ENCODE peak calls at places on chromosomes 1 and 21, in six cellular contexts. X, W, N, I, L and Q are unnamed samples.
A peak's percentile ranks its signal among the peaks of the same experiment; 100 is the strongest.

GRCh38 chr21:23578027-23578426 is 2029.3 kb downstream of the MRPL39 start:
- DNase-seq in X (no peak), W (no peak), N (no peak), I (no peak), L (no peak), Q (no peak)

GRCh38 chr21:43918385-43918947 is 53.4 kb downstream of the AGPAT3 start:
- DNase-seq in X (no peak), W (no peak), N (no peak), I (no peak), L (no peak), Q (no peak)

GRCh38 chr1:174032823-174033222 is 10.7 kb upstream of the RC3H1 start:
- DNase-seq in X (no peak), W (no peak), N (no peak), I (no peak), L (no peak), Q (no peak)

GRCh38 chr1:220748091-220748934 is at the start of gene MTARC2:
- DNase-seq in X (peak; percentile 85), W (peak; percentile 66), N (peak; percentile 83), I (no peak), L (no peak), Q (no peak)

GRCh38 chr1:9700340-9700739 is 48.8 kb downstream of the PIK3CD start:
- DNase-seq in X (no peak), W (peak; percentile 45), N (no peak), I (no peak), L (no peak), Q (no peak)

GRCh38 chr1:92503926-92504750 is 17.4 kb upstream of the GFI1 start:
- DNase-seq in X (no peak), W (no peak), N (no peak), I (no peak), L (no peak), Q (no peak)

GRCh38 chr1:225772848-225773247 is 4.8 kb upstream of the SRP9 start:
- DNase-seq in X (no peak), W (no peak), N (no peak), I (no peak), L (no peak), Q (no peak)

GRCh38 chr1:2180297-2181245 is 14.0 kb downstream of the FAAP20 start:
- DNase-seq in X (no peak), W (no peak), N (no peak), I (no peak), L (peak; percentile 82), Q (no peak)

GRCh38 chr1:37035828-37036666 is 1.7 kb upstream of the GRIK3 start:
- DNase-seq in X (no peak), W (no peak), N (no peak), I (no peak), L (peak; percentile 52), Q (no peak)

GRCh38 chr1:37034301-37035013 is at the start of gene GRIK3:
- DNase-seq in X (no peak), W (no peak), N (no peak), I (no peak), L (peak; percentile 20), Q (no peak)

GRCh38 chr1:37033355-37034291 is 692 bp downstream of the GRIK3 start:
- DNase-seq in X (no peak), W (no peak), N (no peak), I (no peak), L (no peak), Q (no peak)

GRCh38 chr1:37036667-37037053 is 2.3 kb upstream of the GRIK3 start:
- DNase-seq in X (no peak), W (no peak), N (no peak), I (no peak), L (no peak), Q (no peak)

GRCh38 chr1:37035014-37035686 is 835 bp upstream of the GRIK3 start:
- DNase-seq in X (no peak), W (no peak), N (no peak), I (no peak), L (peak; percentile 19), Q (no peak)
- TF ChIP-seq EZH2 in X (no peak), W (no peak), N (no peak), I (no peak), L (no peak), Q (no peak)

DNA sequence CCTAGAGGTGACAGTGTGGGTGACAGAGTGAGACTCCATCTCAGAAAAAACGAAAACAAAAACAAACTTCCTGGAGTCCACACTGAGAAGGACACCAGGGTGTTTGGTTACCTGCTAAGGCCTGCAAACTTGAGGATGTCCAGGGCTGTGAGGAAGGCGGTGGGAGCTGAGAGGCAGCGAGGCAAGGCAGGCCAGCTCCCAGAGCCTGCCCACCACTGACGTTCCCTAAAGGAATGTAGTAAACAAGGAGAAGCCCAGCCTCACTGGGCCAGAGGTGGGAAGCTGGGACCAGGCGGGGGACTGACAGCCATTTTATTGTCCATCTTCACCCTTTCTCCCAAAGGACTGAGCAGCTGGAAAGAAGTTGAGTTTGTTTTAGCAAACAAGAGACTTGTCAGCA is 24.1 kb downstream of the SHISA4 start:
- DNase-seq in X (no peak), W (no peak), N (no peak), I (no peak), L (no peak), Q (no peak)
- TF ChIP-seq POLR2AphosphoS5 in X (no peak), W (no peak), N (no peak), I (no peak), L (no peak), Q (no peak)

DNA sequence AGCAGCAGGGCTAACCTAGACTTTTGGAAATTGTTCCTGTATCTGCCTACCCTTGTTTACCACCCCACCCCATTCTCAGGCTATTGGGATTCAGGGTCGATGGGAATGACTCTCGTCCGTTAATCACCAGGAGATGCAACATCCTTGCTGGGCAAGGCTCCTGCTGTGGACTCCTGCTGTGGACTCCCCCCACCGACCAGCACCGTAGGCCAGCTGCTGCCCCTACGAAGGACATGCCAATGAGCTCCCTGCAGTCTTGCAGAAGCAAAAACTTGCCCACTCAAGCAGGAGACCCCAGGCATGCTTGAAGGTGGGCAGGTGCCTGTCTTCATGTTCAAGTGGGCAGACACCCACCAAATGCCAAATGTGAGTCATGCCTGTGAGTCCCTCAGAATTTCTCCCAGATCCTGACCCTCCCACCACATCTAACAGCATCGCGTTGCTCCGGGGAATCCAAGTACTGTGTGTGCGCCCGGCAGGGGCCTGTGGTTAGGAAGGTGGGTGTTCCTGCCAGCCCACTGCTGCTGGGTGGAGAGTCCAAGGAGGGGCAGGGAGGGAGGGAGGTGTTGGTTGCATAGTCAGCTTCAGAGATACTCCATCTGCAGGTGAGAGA is 41.7 kb upstream of the SOX13 start:
- DNase-seq in X (no peak), W (peak; percentile 28), N (no peak), I (no peak), L (no peak), Q (no peak)
- TF ChIP-seq EZH2 in X (no peak), W (no peak), N (no peak), I (no peak), L (no peak), Q (no peak)

DNA sequence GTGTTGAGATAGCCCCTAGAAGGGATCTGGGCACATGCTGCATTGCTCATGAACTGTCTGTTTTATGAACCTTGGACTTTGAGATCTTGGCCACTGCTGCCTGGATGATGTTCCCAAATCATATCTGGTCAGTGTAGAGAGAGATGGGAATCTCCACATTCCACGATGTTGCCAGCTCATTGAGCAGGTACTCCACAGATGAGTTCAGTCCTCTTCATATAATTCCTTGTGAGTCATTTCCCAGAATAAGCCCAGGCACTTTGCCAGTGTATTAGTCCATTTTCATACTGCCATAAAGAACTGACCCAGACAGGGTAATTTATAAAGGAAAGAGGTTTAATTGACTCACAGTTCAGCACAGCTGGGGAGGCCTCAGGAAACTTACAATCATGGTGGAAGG is 254.0 kb upstream of the RUNX1 start:
- DNase-seq in X (peak; percentile 70), W (peak; percentile 51), N (no peak), I (no peak), L (no peak), Q (no peak)
- TF ChIP-seq POLR2AphosphoS5 in X (peak; percentile 12), W (no peak), N (no peak), I (no peak), L (no peak), Q (no peak)

GRCh38 chr1:228935855-228936727 is 200.8 kb downstream of the RHOU start:
- DNase-seq in X (no peak), W (no peak), N (no peak), I (no peak), L (no peak), Q (no peak)
- TF ChIP-seq EZH2 in X (no peak), W (no peak), N (no peak), I (no peak), L (no peak), Q (no peak)

DNA sequence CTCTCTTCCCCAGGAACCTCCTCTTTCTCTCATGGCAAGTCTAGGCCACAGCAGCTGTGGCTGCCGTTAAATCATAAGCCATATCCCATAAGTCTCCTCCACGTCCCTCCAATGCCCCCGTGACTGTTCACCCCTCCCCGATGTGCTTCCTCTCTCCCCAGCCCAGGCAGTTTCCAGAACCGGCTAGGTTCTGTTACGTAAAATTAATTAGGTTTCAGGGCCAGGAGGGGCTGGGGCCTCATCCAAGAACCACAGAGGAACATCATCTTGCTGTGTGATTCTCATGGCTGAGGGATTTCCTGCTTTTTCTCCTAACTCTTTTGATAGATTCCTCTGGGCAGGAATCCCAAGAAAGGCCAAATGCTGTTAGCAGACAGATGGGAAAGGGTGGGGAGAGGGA is 141.8 kb upstream of the AJAP1 start:
- DNase-seq in X (no peak), W (no peak), N (no peak), I (no peak), L (no peak), Q (no peak)
- TF ChIP-seq POLR2AphosphoS5 in X (no peak), W (no peak), N (no peak), I (no peak), L (no peak), Q (no peak)

DNA sequence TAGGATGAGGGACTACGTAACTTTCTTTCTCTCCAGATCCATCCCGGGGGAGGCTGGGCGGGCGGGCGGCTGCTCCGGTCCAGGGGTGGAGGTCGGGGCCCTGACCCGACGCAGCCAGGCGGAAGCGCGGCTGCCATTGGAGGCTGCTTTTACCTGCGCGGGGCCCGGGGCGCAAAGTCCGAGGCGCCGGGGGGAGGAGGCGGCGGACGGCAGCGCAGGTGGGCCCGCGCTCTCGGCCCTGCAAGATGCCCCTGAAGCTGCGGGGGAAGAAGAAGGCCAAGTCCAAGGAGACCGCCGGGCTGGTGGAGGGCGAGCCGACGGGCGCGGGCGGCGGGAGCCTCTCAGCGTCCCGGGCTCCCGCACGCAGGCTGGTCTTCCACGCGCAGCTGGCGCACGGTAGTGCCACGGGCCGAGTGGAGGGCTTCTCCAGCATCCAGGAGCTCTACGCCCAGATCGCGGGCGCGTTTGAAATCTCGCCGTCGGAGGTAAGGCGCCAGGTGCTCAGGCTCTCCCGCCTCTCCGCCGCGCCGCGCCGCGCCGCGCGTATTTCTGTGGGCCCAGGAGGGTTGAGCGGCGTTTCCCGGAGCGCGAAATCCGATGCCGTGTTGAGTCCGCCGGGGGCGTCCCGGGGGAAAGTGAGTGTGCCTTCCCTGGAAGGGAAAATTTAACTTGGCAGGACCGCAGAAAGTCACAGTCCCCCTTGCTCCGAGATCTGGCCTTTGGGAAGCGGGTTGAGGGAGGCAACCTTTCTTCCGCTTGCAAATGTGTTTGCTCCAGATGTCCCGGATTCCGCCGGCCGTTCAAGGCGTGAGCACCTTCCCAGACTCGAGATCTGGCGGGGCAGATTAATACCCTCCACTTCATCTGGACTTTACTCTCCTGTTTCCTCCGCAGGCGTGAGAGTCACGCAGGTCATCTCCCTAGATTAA is at the start of gene GIPC2:
- DNase-seq in X (peak; percentile 59), W (no peak), N (peak; percentile 31), I (no peak), L (no peak), Q (no peak)
- TF ChIP-seq EZH2 in X (no peak), W (no peak), N (no peak), I (no peak), L (no peak), Q (no peak)

GRCh38 chr21:45973475-45974072 is 8.0 kb upstream of the COL6A1 start:
- DNase-seq in X (peak; percentile 77), W (peak; percentile 35), N (peak; percentile 49), I (no peak), L (peak; percentile 82), Q (peak; percentile 62)
- TF ChIP-seq POLR2AphosphoS5 in X (no peak), W (no peak), N (no peak), I (no peak), L (no peak), Q (peak; percentile 39)